ENCODE peak calls at places on chromosomes 6 and 20, in nine cellular contexts. R is CD4-positive, alpha-beta T cell; D is HCEC 1CT; X is HTR-8/SVneo; J is hepatocyte; E is GM20000; Q is psoas muscle; O is DMS53; K is T47D. Z is an unnamed sample.

GRCh38 chr6:20868397-20869185 is 334.3 kb downstream of the CDKAL1 start:
- DNase-seq in J (no peak), X (no peak), Q (no peak), O (no peak), R (no peak), K (no peak), E (no peak), D (no peak), Z (no peak)

GRCh38 chr20:49398401-49399144 is 83.9 kb downstream of the KCNB1 start:
- DNase-seq in Q (no peak), O (peak), K (peak), D (no peak), J (no peak), E (no peak), X (no peak), R (no peak), Z (no peak)

GRCh38 chr6:114783083-114783482 is 440.3 kb upstream of the HS3ST5 start:
- DNase-seq in O (peak), J (no peak), Q (no peak), D (no peak), E (no peak), R (no peak), K (no peak), X (no peak), Z (no peak)

GRCh38 chr6:111381126-111381525 is 101.9 kb downstream of the REV3L start:
- DNase-seq in J (no peak), Q (no peak), X (no peak), D (peak), E (no peak), K (no peak), O (no peak), R (no peak), Z (no peak)

GRCh38 chr6:317068-317451 is 24.8 kb downstream of the DUSP22 start:
- DNase-seq in E (no peak), Q (no peak), D (no peak), X (no peak), J (no peak), O (no peak), K (no peak), R (no peak), Z (no peak)

GRCh38 chr6:157203312-157203744 is 120.0 kb downstream of the TMEM242 start:
- DNase-seq in J (no peak), X (no peak), E (peak), K (no peak), Q (no peak), D (no peak), R (no peak), O (peak), Z (no peak)

GRCh38 chr6:136524936-136525413 is 25.2 kb downstream of the MAP7 start:
- DNase-seq in O (peak), X (no peak), R (no peak), Q (no peak), J (no peak), E (no peak), K (no peak), D (no peak), Z (no peak)

GRCh38 chr6:46648869-46649488 is 3.6 kb downstream of the CYP39A1 start:
- DNase-seq in D (peak), R (no peak), X (no peak), K (no peak), Q (no peak), E (no peak), O (peak), J (peak), Z (no peak)

GRCh38 chr6:53752856-53753255 is 41.9 kb upstream of the LRRC1 start:
- DNase-seq in O (no peak), E (no peak), R (no peak), K (no peak), X (peak), J (no peak), D (peak), Q (no peak), Z (no peak)

GRCh38 chr20:45946149-45946970 is 11.9 kb downstream of the PCIF1 start:
- DNase-seq in Q (peak), E (no peak), K (no peak), X (no peak), J (peak), R (no peak), D (peak), O (no peak), Z (no peak)

GRCh38 chr6:51855310-51856082 is 231.9 kb downstream of the PKHD1 start:
- DNase-seq in D (peak), K (peak), Q (no peak), O (peak), E (peak), R (no peak), X (peak), J (peak), Z (no peak)

GRCh38 chr6:148501178-148501590 is 158.5 kb downstream of the SASH1 start:
- DNase-seq in K (no peak), E (no peak), D (peak), X (peak), J (peak), Q (peak), R (no peak), O (no peak), Z (no peak)

GRCh38 chr20:40741507-40742106 is 52.6 kb upstream of the MAFB start:
- DNase-seq in D (peak), R (no peak), K (peak), J (peak), E (peak), Q (peak), O (peak), X (peak), Z (no peak)

GRCh38 chr6:36908758-36909157 is 23.0 kb downstream of the C6orf89 start:
- DNase-seq in D (no peak), E (no peak), K (no peak), J (no peak), O (no peak), R (no peak), X (no peak), Q (no peak), Z (no peak)

GRCh38 chr6:53397283-53397682 is 48.5 kb upstream of the ELOVL5 start:
- DNase-seq in O (no peak), X (no peak), J (no peak), Q (no peak), E (no peak), K (no peak), D (no peak), R (no peak), Z (no peak)

GRCh38 chr6:122381494-122382083 is 17.9 kb upstream of the HSF2 start:
- DNase-seq in O (peak), K (peak), E (peak), R (peak), X (peak), J (peak), Q (peak), D (peak), Z (peak)

GRCh38 chr6:124659427-124659826 is 302.8 kb upstream of the RNF217 start:
- DNase-seq in E (no peak), D (peak), Q (no peak), O (no peak), J (no peak), K (no peak), R (no peak), X (no peak), Z (no peak)

GRCh38 chr6:125871365-125871764 is 80.6 kb downstream of the NCOA7 start:
- DNase-seq in Q (no peak), J (no peak), X (no peak), D (no peak), K (peak), O (peak), E (no peak), R (no peak), Z (no peak)

GRCh38 chr20:661474-662288 is 8.7 kb upstream of the SRXN1 start:
- DNase-seq in O (no peak), R (no peak), K (no peak), Q (no peak), E (no peak), D (no peak), J (no peak), X (no peak), Z (no peak)

GRCh38 chr6:32967151-32968091 is 973 bp upstream of the BRD2 start:
- DNase-seq in O (peak), R (no peak), X (peak), Q (no peak), J (peak), E (no peak), K (peak), D (peak), Z (no peak)

GRCh38 chr20:25037288-25038102 is 20.4 kb downstream of the ACSS1 start:
- DNase-seq in J (no peak), X (no peak), Q (peak), O (no peak), E (no peak), D (no peak), K (no peak), R (no peak), Z (no peak)

GRCh38 chr6:53428886-53429285 is 80.1 kb upstream of the ELOVL5 start:
- DNase-seq in J (no peak), R (no peak), X (no peak), O (no peak), K (no peak), D (no peak), E (no peak), Q (no peak), Z (no peak)

GRCh38 chr20:7199867-7200266 is 432.4 kb downstream of the BMP2 start:
- DNase-seq in J (no peak), E (no peak), Q (no peak), D (no peak), R (no peak), O (peak), X (no peak), K (no peak), Z (no peak)